ENCODE peak calls at places on chromosomes 16 and 17, in five cellular contexts. A, Y, Q, D and H are unnamed samples.

GRCh38 chr16:4298761-4299522 is 16.9 kb upstream of the GLIS2 start:
- DNase-seq in A (no peak), Q (peak), Y (peak), D (peak), H (peak)

GRCh38 chr16:67708368-67708771 is 10.7 kb downstream of the GFOD2 start:
- DNase-seq in A (no peak), D (no peak), Y (peak), Q (no peak), H (no peak)

GRCh38 chr17:60720763-60721531 is 43.3 kb downstream of the BCAS3 start:
- DNase-seq in Y (peak), Q (peak), D (peak), A (no peak), H (peak)

GRCh38 chr16:86195863-86196630 is 297.1 kb downstream of the IRF8 start:
- DNase-seq in A (no peak), D (peak), Y (no peak), Q (no peak), H (no peak)

GRCh38 chr16:19291459-19291858 is 5.9 kb downstream of the CLEC19A start:
- DNase-seq in Q (peak), A (no peak), Y (peak), D (peak), H (no peak)

GRCh38 chr17:4968916-4969550 is 1.4 kb upstream of the SPAG7 start:
- DNase-seq in Y (peak), Q (peak), A (no peak), D (no peak), H (peak)

GRCh38 chr17:64687376-64687775 is 25.3 kb upstream of the SMURF2 start:
- DNase-seq in Q (no peak), A (no peak), Y (no peak), D (no peak), H (no peak)

GRCh38 chr16:3035972-3036725 is 595 bp downstream of the BICDL2 start:
- DNase-seq in Q (no peak), D (peak), Y (no peak), A (no peak), H (no peak)

GRCh38 chr16:49757744-49758069 is 98.2 kb downstream of the ZNF423 start:
- DNase-seq in Q (no peak), Y (no peak), D (peak), A (no peak), H (no peak)

GRCh38 chr17:2214887-2215615 is 88.5 kb downstream of the SMG6 start:
- DNase-seq in Q (no peak), D (no peak), Y (no peak), A (no peak), H (no peak)

GRCh38 chr16:65576631-65577030 is 454.8 kb upstream of the CDH11 start:
- DNase-seq in D (peak), A (no peak), Q (no peak), Y (no peak), H (no peak)

GRCh38 chr17:72462396-72462795 is 341.6 kb downstream of the SOX9 start:
- DNase-seq in A (no peak), Y (no peak), D (no peak), Q (no peak), H (no peak)

GRCh38 chr17:44864831-44865230 is 17.1 kb downstream of the HIGD1B start:
- DNase-seq in D (no peak), A (no peak), Q (no peak), Y (no peak), H (no peak)

GRCh38 chr17:14471052-14471451 is 170.2 kb downstream of the HS3ST3B1 start:
- DNase-seq in D (no peak), Y (peak), Q (peak), A (no peak), H (no peak)

GRCh38 chr16:8374586-8374985 is 215.7 kb downstream of the TMEM114 start:
- DNase-seq in D (no peak), Y (no peak), A (no peak), Q (no peak), H (no peak)

GRCh38 chr17:63475491-63476412 is 1.1 kb upstream of the ACE start:
- DNase-seq in Q (no peak), A (no peak), D (peak), Y (no peak), H (no peak)

GRCh38 chr17:14672830-14673229 is 371.9 kb downstream of the HS3ST3B1 start:
- DNase-seq in A (no peak), Q (no peak), Y (peak), D (no peak), H (no peak)

GRCh38 chr16:84044108-84044488 is 1.5 kb upstream of the SLC38A8 start:
- DNase-seq in A (no peak), D (peak), Y (no peak), Q (peak), H (no peak)

GRCh38 chr16:79092846-79093245 is 507.7 kb downstream of the MAF start:
- DNase-seq in A (no peak), D (no peak), Y (no peak), Q (no peak), H (no peak)

GRCh38 chr16:57422026-57422944 is 17.7 kb downstream of the CCL17 start:
- DNase-seq in Y (peak), A (peak), Q (peak), D (peak), H (no peak)

GRCh38 chr17:47099451-47099986 is 89.6 kb downstream of the CDC27 start:
- DNase-seq in A (no peak), Y (no peak), Q (no peak), D (no peak), H (no peak)

GRCh38 chr16:58259995-58260394 is 34.8 kb downstream of the PRSS54 start:
- DNase-seq in A (no peak), Q (no peak), Y (no peak), D (no peak), H (no peak)

GRCh38 chr17:66403846-66404597 is 101.6 kb downstream of the PRKCA start:
- DNase-seq in Q (no peak), Y (no peak), A (peak), D (no peak), H (no peak)

GRCh38 chr17:15197229-15197628 is 67.9 kb downstream of the PMP22 start:
- DNase-seq in A (no peak), D (no peak), Y (no peak), Q (no peak), H (no peak)

GRCh38 chr16:57999971-58000705 is at the start of gene ZNF319:
- DNase-seq in A (no peak), Y (no peak), D (peak), Q (no peak), H (no peak)

DNA sequence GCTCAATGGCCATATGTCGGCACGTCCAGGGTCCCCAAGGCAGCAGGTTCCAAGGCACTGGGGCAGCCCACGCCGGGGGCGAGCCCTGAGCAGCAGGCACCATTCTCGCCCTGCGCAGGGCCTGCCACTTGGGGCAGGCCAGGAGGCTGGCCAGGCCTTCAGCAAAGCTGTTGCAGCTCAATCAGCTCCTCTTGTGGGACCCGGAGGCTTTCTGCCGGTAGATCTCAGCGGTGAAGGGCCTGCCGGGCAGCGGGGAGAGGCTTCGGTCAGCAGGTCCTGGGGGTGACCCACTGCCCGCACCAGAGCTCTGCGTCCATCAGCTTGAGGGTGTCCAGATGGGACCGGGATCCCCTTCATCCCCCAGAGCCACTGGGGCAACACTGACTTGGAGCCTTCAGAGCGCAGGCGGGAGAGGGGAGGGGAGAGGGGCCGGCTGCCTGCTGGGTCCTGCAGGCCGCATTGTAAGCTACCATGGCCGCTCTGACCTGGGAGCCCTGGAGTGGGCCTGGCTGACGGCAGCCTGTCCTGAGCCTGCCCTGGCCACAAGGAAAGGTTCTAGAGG is 9.5 kb upstream of the RASD1 start:
- DNase-seq in Y (no peak), Q (no peak), D (no peak), A (no peak), H (no peak)
- TF ChIP-seq CTCF in Y (no peak), Q (no peak), D (no peak), A (no peak), H (no peak)

GRCh38 chr16:979859-980594 is 1.5 kb upstream of the SOX8 start:
- DNase-seq in D (peak), Y (no peak), A (no peak), Q (no peak), H (no peak)
- TF ChIP-seq CTCF in D (no peak), Y (no peak), A (no peak), Q (no peak), H (no peak)

GRCh38 chr16:11603331-11603750 is 16.6 kb upstream of the LITAF start:
- DNase-seq in D (no peak), Q (no peak), A (no peak), Y (no peak), H (no peak)

GRCh38 chr16:11601911-11602310 is 15.2 kb upstream of the LITAF start:
- DNase-seq in Y (no peak), D (no peak), A (no peak), Q (no peak), H (no peak)

GRCh38 chr16:11602321-11602720 is 15.6 kb upstream of the LITAF start:
- DNase-seq in Y (no peak), A (no peak), Q (no peak), D (no peak), H (no peak)

GRCh38 chr16:11604783-11605563 is 18.3 kb upstream of the LITAF start:
- DNase-seq in D (no peak), Q (no peak), Y (no peak), A (peak), H (no peak)

DNA sequence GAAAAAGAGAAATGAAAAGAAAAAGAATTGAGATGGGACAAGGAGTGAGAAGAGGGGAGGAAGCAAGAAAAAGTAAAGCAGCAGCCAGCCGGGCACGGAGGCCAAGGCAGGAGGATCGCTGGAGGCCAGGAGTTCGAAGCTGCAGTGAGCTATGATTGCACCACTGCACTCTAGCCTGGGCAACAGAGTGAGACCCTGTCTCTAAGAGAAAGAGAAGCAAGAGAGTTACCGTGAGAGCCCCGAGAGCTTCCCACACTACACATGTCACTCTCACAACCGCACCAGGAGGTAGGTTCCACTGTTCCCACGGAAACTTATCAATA is 18.8 kb upstream of the LITAF start:
- DNase-seq in Y (no peak), D (no peak), A (no peak), Q (no peak), H (no peak)
- TF ChIP-seq CTCF in Y (no peak), D (no peak), A (no peak), Q (no peak), H (no peak)

GRCh38 chr17:80362428-80363119 is 52.4 kb upstream of the ENDOV start:
- DNase-seq in A (peak), Q (no peak), Y (no peak), D (no peak), H (no peak)

GRCh38 chr17:80363518-80364090 is 51.4 kb upstream of the ENDOV start:
- DNase-seq in Q (no peak), A (peak), D (no peak), Y (no peak), H (no peak)

GRCh38 chr17:80363120-80363515 is 51.8 kb upstream of the ENDOV start:
- DNase-seq in A (no peak), Y (no peak), D (no peak), Q (no peak), H (no peak)

GRCh38 chr17:80365001-80365965 is 49.7 kb upstream of the ENDOV start:
- DNase-seq in Q (no peak), Y (no peak), D (no peak), A (peak), H (no peak)

DNA sequence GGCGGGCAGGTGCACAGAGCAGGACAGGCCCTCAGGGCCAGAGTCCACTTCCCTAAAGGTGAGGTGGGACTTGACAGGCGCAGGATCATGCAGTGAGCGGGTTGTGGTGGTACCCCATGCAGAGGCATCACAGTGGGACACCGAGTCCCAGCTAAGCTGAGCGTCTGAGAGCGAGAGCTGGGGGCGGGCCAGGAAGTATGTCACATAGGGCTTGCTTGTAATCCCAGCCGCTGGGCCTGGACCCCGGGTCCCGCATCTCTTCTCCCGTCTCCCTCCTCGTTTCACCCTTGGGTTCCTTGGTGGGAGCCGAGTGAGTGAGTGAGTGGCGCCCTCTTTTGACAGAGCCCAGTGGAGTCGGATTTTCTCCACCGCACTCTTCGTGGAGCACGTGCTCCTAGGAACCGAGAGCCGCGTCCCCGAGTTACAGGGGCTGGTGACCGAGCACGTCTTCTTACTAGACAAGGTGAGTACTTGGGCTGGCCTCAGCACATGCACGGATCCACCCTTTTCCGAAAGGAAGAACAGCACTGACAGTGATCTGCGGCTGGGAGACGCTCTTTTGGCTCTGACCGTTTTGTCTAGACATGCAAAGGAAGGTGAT is 50.8 kb upstream of the ENDOV start:
- DNase-seq in Q (peak), A (peak), D (peak), Y (peak), H (no peak)
- TF ChIP-seq CTCF in Q (peak), A (no peak), D (peak), Y (peak), H (peak)

GRCh38 chr16:27426423-27427408 is 24.7 kb downstream of the IL21R start:
- DNase-seq in Q (peak), A (peak), D (peak), Y (peak), H (peak)

GRCh38 chr16:27429981-27430441 is 28.0 kb downstream of the IL21R start:
- DNase-seq in Y (no peak), A (no peak), D (no peak), Q (no peak), H (no peak)

GRCh38 chr16:27427538-27427937 is 25.6 kb downstream of the IL21R start:
- DNase-seq in Y (no peak), D (no peak), Q (no peak), A (no peak), H (no peak)

GRCh38 chr16:27429330-27429871 is 27.4 kb downstream of the IL21R start:
- DNase-seq in D (no peak), Q (no peak), A (no peak), Y (no peak), H (no peak)

DNA sequence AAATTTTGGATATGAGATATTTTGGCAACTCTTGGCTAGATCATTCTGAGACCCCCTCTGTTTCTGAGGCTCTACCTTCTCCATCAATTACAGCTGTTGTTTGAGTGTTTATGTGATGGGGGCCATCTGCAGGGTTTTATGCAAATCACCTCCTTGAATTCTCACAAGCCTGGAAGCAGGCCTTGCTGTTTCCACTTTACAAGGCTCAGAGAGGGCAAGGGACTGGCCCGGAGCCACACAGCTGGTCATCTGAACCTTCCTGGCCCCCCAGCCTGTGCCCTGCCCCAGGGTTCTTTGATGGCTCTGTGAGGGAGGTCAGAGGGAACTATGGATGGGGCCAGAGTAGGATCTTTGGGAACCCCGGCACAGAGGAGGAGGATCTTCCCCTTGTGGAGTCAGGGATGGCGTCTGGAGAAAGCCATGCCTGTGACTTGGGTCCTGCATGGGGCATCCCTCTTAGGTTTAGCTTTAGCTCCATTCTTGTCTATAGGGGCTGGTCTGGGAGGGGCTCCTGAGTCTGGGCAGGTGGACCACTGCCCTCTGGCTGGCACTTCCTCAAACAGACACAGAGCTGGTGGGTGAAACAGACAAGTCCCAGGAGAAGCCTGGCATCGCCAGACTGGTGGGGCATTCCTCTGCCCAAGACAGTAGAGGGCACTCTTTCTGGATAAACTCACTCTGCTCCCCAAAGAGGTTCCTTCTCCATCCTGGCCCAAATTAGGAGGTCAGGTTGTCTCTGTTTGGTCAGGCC is 26.2 kb downstream of the IL21R start:
- DNase-seq in A (no peak), D (no peak), Q (no peak), Y (no peak), H (no peak)
- TF ChIP-seq CTCF in A (no peak), D (peak), Q (no peak), Y (peak), H (no peak)

DNA sequence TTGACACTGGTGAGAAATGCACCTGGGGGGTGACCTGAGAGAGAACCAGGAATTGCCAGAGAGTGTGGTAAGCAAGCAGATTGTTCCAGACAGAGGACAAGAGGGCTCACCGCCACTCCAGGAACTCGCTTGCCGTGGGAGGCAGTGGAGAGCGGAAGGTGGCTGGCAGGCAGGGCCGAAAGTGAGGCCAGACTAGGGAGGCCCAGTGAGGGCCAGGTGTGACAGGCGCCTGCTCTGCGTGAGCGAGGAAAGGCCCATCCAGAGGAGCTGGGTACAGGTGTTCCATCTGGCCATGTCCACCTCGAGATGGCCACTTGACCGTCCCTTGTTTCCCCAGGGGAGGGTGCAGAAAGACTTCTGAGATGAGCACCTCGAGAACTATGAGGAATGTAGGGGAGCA is 11.9 kb upstream of the MYO15B start:
- DNase-seq in Q (no peak), D (no peak), A (no peak), Y (no peak), H (no peak)
- TF ChIP-seq CTCF in Q (no peak), D (no peak), A (no peak), Y (no peak), H (no peak)